ENCODE peak calls at places on chromosomes 12 and 14, in five cellular contexts. L, R, E, S and X are unnamed samples.

GRCh38 chr12:124700810-124701594 is 133.6 kb upstream of the NCOR2 start:
- DNase-seq in L (no peak), R (no peak), E (peak; percentile 54), S (no peak), X (no peak)

GRCh38 chr12:67754933-67755697 is 106.6 kb downstream of the DYRK2 start:
- DNase-seq in L (no peak), R (no peak), E (peak; percentile 64), S (no peak), X (no peak)

GRCh38 chr12:122830517-122831214 is 4.6 kb upstream of the HIP1R start:
- DNase-seq in L (no peak), R (peak; percentile 63), E (no peak), S (peak; percentile 84), X (no peak)

GRCh38 chr14:69043598-69044267 is 64.6 kb upstream of the ACTN1 start:
- DNase-seq in L (no peak), R (no peak), E (peak; percentile 52), S (no peak), X (no peak)

GRCh38 chr12:40405419-40405818 is 180.6 kb downstream of the LRRK2 start:
- DNase-seq in L (no peak), R (no peak), E (no peak), S (no peak), X (no peak)

GRCh38 chr12:15427913-15428312 is 105.6 kb downstream of the PTPRO start:
- DNase-seq in L (no peak), R (no peak), E (no peak), S (no peak), X (no peak)

GRCh38 chr14:93263416-93263815 is 56.4 kb downstream of the UBR7 start:
- DNase-seq in L (no peak), R (no peak), E (no peak), S (no peak), X (no peak)

GRCh38 chr14:44700184-44700583 is 193.1 kb upstream of the FSCB start:
- DNase-seq in L (no peak), R (no peak), E (no peak), S (no peak), X (no peak)

GRCh38 chr12:63294327-63294632 is 143.3 kb upstream of the AVPR1A start:
- DNase-seq in L (no peak), R (peak; percentile 70), E (peak; percentile 25), S (no peak), X (no peak)

GRCh38 chr12:71691504-71692129 is 5.7 kb downstream of the TMEM19 start:
- DNase-seq in L (no peak), R (no peak), E (peak; percentile 74), S (no peak), X (no peak)

GRCh38 chr12:71556881-71557280 is 106.8 kb downstream of the ZFC3H1 start:
- DNase-seq in L (no peak), R (peak; percentile 25), E (no peak), S (no peak), X (no peak)

GRCh38 chr12:30691122-30691879 is 4.4 kb downstream of the IPO8 start:
- DNase-seq in L (no peak), R (peak; percentile 8), E (peak; percentile 16), S (peak; percentile 50), X (no peak)

GRCh38 chr14:52051251-52051650 is 17.6 kb downstream of the NID2 start:
- DNase-seq in L (no peak), R (no peak), E (no peak), S (no peak), X (no peak)

GRCh38 chr12:30822385-30823139 is 67.8 kb upstream of the CAPRIN2 start:
- DNase-seq in L (no peak), R (peak; percentile 52), E (peak; percentile 47), S (peak; percentile 72), X (peak; percentile 92)

DNA sequence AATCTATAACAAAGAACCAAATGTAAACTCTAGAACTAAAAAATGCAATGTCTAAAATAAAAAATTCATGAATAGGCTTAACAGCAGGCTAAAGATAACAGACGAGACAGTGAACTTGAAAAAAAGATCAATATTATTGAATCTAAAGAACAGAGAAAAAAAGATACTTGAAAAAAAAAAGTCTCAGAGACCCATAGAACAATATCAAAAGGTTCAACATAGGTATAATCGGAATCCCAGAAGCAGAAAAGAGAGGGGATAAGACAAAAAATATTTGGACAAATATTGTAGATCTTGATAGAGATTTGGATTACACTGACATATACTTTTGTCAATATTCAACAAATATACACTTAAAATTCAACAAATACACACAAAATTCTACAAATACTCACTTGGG is 56.6 kb downstream of the TC2N start:
- DNase-seq in L (no peak), R (no peak), E (no peak), S (no peak), X (no peak)
- TF ChIP-seq POLR2A in L (no peak), R (no peak), E (no peak), S (no peak), X (no peak)

GRCh38 chr12:19783547-19784444 is 344.5 kb downstream of the AEBP2 start:
- DNase-seq in L (no peak), R (no peak), E (no peak), S (no peak), X (no peak)
- H3K4me3 ChIP-seq in L (no peak overlapping the region), R (no peak overlapping the region), E (no peak overlapping the region), S (no peak overlapping the region), X (no peak overlapping the region)

GRCh38 chr12:52977195-52977594 is 28.3 kb downstream of the KRT18 start:
- DNase-seq in L (no peak), R (no peak), E (no peak), S (no peak), X (no peak)
- TF ChIP-seq POLR2A in L (no peak), R (no peak), E (no peak), S (no peak), X (no peak)

DNA sequence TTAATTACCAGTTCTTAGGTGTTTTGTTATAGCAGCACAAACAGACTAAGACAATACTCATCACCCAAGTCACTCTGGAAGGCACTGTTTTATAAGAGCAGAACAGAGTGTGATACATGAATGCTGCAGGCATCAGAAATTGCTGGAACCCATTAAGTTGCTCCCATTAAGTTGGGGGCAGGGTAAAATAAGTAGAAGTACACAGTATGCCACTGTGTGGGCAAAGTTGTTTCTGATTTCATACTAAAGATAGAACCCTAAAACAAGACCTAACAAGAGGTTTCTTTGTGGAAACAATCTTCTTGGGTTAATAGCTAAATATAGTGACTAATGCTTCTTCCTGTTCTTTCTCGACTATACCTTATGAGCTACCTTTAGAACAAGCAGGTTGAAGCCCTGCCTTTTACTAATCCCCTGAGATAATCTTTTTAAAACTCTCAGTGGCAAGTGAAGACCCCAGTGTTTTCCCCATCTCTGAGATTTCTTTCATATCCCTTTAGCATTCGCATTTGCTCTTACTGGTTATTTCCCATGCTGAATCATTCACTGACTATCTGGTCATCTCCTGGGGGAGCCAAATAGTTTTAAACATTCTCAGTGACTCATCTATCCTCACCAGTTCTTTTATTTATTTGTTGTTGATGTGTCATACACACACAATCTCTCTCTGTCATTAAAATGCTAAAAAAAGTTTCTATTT is 52.3 kb downstream of the SOCS2 start:
- DNase-seq in L (no peak), R (peak; percentile 91), E (no peak), S (no peak), X (no peak)
- H3K4me3 ChIP-seq in L (no peak overlapping the region), R (no peak overlapping the region), E (no peak overlapping the region), S (no peak overlapping the region), X (no peak overlapping the region)

GRCh38 chr12:6376079-6376941 is 947 bp upstream of the SCNN1A start:
- DNase-seq in L (peak; percentile 86), R (peak; percentile 86), E (peak; percentile 84), S (peak; percentile 68), X (peak; percentile 91)
- TF ChIP-seq POLR2A in L (peak; percentile 74), R (no peak), E (peak; percentile 80), S (no peak), X (no peak)

GRCh38 chr14:49972199-49972671 is 79.4 kb downstream of the ARF6 start:
- DNase-seq in L (peak; percentile 41), R (no peak), E (peak; percentile 64), S (no peak), X (peak; percentile 67)
- H3K4me3 ChIP-seq in L (no peak overlapping the region), R (peak overlapping the region; percentile 2), E (no peak overlapping the region), S (no peak overlapping the region), X (no peak overlapping the region)

GRCh38 chr12:45231515-45232145 is 15.7 kb downstream of the ANO6 start:
- DNase-seq in L (no peak), R (no peak), E (no peak), S (no peak), X (no peak)

GRCh38 chr12:45235087-45236025 is 19.5 kb downstream of the ANO6 start:
- DNase-seq in L (peak; percentile 40), R (peak; percentile 45), E (peak; percentile 68), S (no peak), X (peak; percentile 33)

GRCh38 chr12:45232146-45232731 is 16.3 kb downstream of the ANO6 start:
- DNase-seq in L (no peak), R (no peak), E (no peak), S (no peak), X (no peak)

GRCh38 chr12:45234134-45234865 is 18.4 kb downstream of the ANO6 start:
- DNase-seq in L (peak; percentile 20), R (peak; percentile 84), E (peak; percentile 54), S (no peak), X (no peak)

DNA sequence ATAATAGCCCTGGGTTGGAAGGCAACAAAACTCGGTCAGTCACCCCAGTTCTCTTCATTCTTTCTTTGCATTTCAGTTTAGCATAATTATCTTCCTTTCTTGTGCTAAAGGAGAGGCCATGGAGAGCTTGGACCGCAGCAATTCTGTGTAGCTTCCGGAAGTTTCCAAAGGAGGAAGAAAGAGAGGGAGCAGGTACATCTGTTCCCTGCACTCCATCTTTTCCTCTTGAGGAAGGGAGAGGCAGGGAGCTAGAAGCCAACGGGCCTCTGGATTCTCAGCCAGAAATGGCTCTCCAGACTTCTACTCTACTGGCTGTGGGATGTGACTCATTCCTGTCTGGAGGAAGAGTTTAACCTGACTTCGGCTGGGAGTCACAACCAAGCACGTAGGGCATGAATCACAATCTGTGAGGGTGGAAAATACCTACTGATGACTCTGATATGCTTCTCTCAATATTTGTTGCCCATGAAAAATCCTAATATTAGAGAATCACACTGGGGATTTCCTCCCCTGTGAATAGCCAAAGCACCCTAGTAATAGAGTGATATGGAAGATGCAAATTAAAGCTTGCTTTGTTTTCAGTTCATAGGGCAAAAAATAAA is 17.0 kb downstream of the ANO6 start:
- DNase-seq in L (no peak), R (peak; percentile 92), E (peak; percentile 64), S (no peak), X (no peak)
- TF ChIP-seq POLR2A in L (no peak), R (no peak), E (no peak), S (no peak), X (no peak)

DNA sequence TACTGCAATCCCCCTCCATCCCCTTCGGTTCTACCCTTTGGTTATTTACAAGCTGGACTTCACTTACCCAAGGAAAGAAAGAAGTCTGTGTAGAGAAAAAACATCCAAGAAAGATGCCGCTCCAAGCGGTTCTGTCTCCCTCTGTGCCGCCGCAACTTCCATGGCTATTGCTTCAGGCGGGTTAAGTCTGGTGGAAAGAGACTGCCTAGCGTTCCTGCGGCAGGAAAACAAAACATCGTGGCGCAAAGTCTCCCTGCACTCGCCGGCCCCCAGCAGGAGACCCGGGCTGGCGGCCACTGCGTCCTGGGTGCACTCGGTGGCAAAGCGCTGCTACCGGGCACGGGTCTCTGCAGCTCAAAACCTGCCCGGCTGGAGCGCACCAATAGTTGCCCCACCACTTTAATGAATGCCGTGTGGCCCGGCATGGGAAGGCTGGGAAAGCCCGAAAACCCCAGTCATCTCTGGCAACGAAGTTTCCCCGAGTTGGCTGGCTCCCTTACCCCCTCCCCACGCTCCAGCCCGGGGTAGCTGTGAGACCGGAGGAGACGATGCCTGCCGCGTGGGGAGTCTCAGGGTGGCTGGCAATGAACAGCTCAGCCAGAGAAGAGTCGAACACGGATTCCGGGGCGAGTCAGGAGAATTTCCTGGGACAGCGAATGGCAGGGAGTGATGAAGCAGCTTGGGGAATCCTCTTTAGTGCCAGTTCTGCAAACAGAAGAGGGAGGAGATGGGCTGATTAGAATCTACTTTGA is 3.5 kb upstream of the KCNK10 start:
- DNase-seq in L (no peak), R (no peak), E (no peak), S (no peak), X (no peak)
- H3K4me3 ChIP-seq in L (no peak overlapping the region), R (no peak overlapping the region), E (no peak overlapping the region), S (no peak overlapping the region), X (no peak overlapping the region)